ENCODE peak calls at places on chromosomes 4 and X, in eight cellular contexts. F, E, L, B, C, Y, Q and O are unnamed samples.

GRCh38 chr4:2831611-2832308 is 11.9 kb upstream of the ADD1 start:
- DNase-seq in F (no peak), E (no peak), L (no peak), B (peak), C (no peak), Y (peak), Q (peak), O (no peak)

GRCh38 chrX:75781618-75782017 is 3.4 kb downstream of the MAGEE2 start:
- DNase-seq in F (no peak), E (no peak), L (no peak), B (peak), C (no peak), Y (no peak), Q (no peak), O (no peak)

GRCh38 chrX:69503835-69504625 is at the start of gene NALF2:
- DNase-seq in F (no peak), E (peak), L (no peak), B (peak), C (peak), Y (no peak), Q (peak), O (peak)

GRCh38 chr4:145176641-145177432 is 3.6 kb downstream of the OTUD4 start:
- DNase-seq in F (no peak), E (no peak), L (no peak), B (no peak), C (peak), Y (no peak), Q (no peak), O (peak)

GRCh38 chr4:58247792-58248191 is 1137.6 kb upstream of the IGFBP7 start:
- DNase-seq in F (no peak), E (no peak), L (no peak), B (no peak), C (no peak), Y (no peak), Q (no peak), O (no peak)

GRCh38 chr4:142846729-142847606 is 867 bp upstream of the INPP4B start:
- DNase-seq in F (no peak), E (peak), L (peak), B (peak), C (peak), Y (peak), Q (peak), O (peak)

GRCh38 chrX:29948653-29949052 is 266.7 kb upstream of the MAGEB2 start:
- DNase-seq in F (no peak), E (no peak), L (no peak), B (no peak), C (no peak), Y (no peak), Q (no peak), O (no peak)

GRCh38 chr4:168887809-168888208 is 122.2 kb downstream of the CBR4 start:
- DNase-seq in F (no peak), E (no peak), L (no peak), B (no peak), C (no peak), Y (no peak), Q (no peak), O (no peak)

GRCh38 chrX:149825424-149825823 is 43.7 kb downstream of the MAGEA9 start:
- DNase-seq in F (no peak), E (peak), L (peak), B (peak), C (peak), Y (no peak), Q (peak), O (no peak)

GRCh38 chr4:127783026-127783769 is 1.1 kb downstream of the HSPA4L start:
- DNase-seq in F (peak), E (peak), L (no peak), B (peak), C (peak), Y (no peak), Q (peak), O (peak)

GRCh38 chrX:50157545-50158125 is 43.2 kb downstream of the AKAP4 start:
- DNase-seq in F (no peak), E (no peak), L (no peak), B (no peak), C (no peak), Y (no peak), Q (no peak), O (peak)

GRCh38 chr4:887034-887763 is 44.9 kb downstream of the GAK start:
- DNase-seq in F (no peak), E (no peak), L (no peak), B (no peak), C (no peak), Y (no peak), Q (no peak), O (no peak)

GRCh38 chr4:136863756-136864155 is 668.5 kb downstream of the PCDH18 start:
- DNase-seq in F (no peak), E (no peak), L (no peak), B (no peak), C (no peak), Y (no peak), Q (no peak), O (peak)

GRCh38 chrX:113947548-113947947 is 636.3 kb upstream of the HTR2C start:
- DNase-seq in F (no peak), E (peak), L (no peak), B (no peak), C (no peak), Y (no peak), Q (no peak), O (no peak)

GRCh38 chr4:113436360-113436759 is 325.2 kb downstream of the CAMK2D start:
- DNase-seq in F (no peak), E (no peak), L (no peak), B (no peak), C (no peak), Y (no peak), Q (no peak), O (no peak)

GRCh38 chr4:77367638-77368037 is 210.6 kb downstream of the CCNG2 start:
- DNase-seq in F (no peak), E (no peak), L (no peak), B (no peak), C (no peak), Y (no peak), Q (no peak), O (no peak)

GRCh38 chr4:52838729-52839722 is 23.1 kb upstream of the RASL11B start:
- DNase-seq in F (no peak), E (peak), L (no peak), B (no peak), C (no peak), Y (no peak), Q (no peak), O (no peak)

GRCh38 chr4:81571105-81571504 is 99.4 kb upstream of the RASGEF1B start:
- DNase-seq in F (no peak), E (no peak), L (no peak), B (no peak), C (no peak), Y (no peak), Q (peak), O (no peak)

GRCh38 chr4:113678651-113679050 is 82.9 kb downstream of the CAMK2D start:
- DNase-seq in F (no peak), E (no peak), L (no peak), B (no peak), C (no peak), Y (no peak), Q (no peak), O (no peak)

GRCh38 chr4:36310793-36311192 is 29.4 kb downstream of the DTHD1 start:
- DNase-seq in F (no peak), E (no peak), L (no peak), B (no peak), C (no peak), Y (no peak), Q (no peak), O (no peak)

GRCh38 chr4:39568805-39569204 is 41.6 kb upstream of the UGDH start:
- DNase-seq in F (no peak), E (no peak), L (no peak), B (no peak), C (peak), Y (no peak), Q (no peak), O (peak)

GRCh38 chrX:131783555-131784338 is 239.4 kb upstream of the STK26 start:
- DNase-seq in F (no peak), E (no peak), L (no peak), B (no peak), C (peak), Y (no peak), Q (peak), O (no peak)

GRCh38 chr4:99610605-99611172 is 36.1 kb downstream of the MTTP start:
- DNase-seq in F (no peak), E (no peak), L (no peak), B (no peak), C (no peak), Y (no peak), Q (no peak), O (no peak)

GRCh38 chrX:129777218-129777768 is 2.5 kb upstream of the SASH3 start:
- DNase-seq in F (no peak), E (peak), L (peak), B (peak), C (peak), Y (peak), Q (peak), O (peak)
- H3K27ac ChIP-seq in F (no peak), E (peak), L (peak), B (peak), C (peak), Y (peak), Q (peak), O (peak)

GRCh38 chr4:71200944-71201533 is 137.8 kb upstream of the SLC4A4 start:
- DNase-seq in F (no peak), E (no peak), L (no peak), B (no peak), C (no peak), Y (no peak), Q (no peak), O (peak)

GRCh38 chr4:71201817-71202576 is 136.8 kb upstream of the SLC4A4 start:
- DNase-seq in F (no peak), E (no peak), L (no peak), B (no peak), C (no peak), Y (no peak), Q (no peak), O (no peak)

GRCh38 chr4:71202703-71203102 is 136.1 kb upstream of the SLC4A4 start:
- DNase-seq in F (no peak), E (no peak), L (no peak), B (no peak), C (no peak), Y (no peak), Q (no peak), O (no peak)

GRCh38 chr4:71195932-71196331 is 142.9 kb upstream of the SLC4A4 start:
- DNase-seq in F (no peak), E (no peak), L (no peak), B (no peak), C (no peak), Y (no peak), Q (no peak), O (no peak)

GRCh38 chr4:71198958-71199357 is 139.9 kb upstream of the SLC4A4 start:
- DNase-seq in F (no peak), E (no peak), L (no peak), B (no peak), C (peak), Y (no peak), Q (no peak), O (peak)
- H3K4me3 ChIP-seq in F (no peak), E (no peak), L (no peak), B (no peak), C (no peak), Y (no peak), Q (no peak), O (no peak)

GRCh38 chr4:15012017-15012788 is 9.9 kb downstream of the CPEB2 start:
- DNase-seq in F (no peak), E (no peak), L (no peak), B (no peak), C (no peak), Y (no peak), Q (no peak), O (no peak)
- H3K27ac ChIP-seq in F (no peak), E (no peak), L (no peak), B (no peak), C (no peak), Y (no peak), Q (no peak), O (no peak)

GRCh38 chr4:122832732-122833131 is 6.1 kb downstream of the FGF2 start:
- DNase-seq in F (no peak), E (no peak), L (no peak), B (no peak), C (no peak), Y (no peak), Q (no peak), O (no peak)

GRCh38 chr4:122827899-122828601 is 1.4 kb downstream of the FGF2 start:
- DNase-seq in F (no peak), E (peak), L (no peak), B (no peak), C (peak), Y (no peak), Q (no peak), O (peak)

GRCh38 chr4:122833999-122834398 is 7.4 kb downstream of the FGF2 start:
- DNase-seq in F (no peak), E (no peak), L (no peak), B (no peak), C (no peak), Y (no peak), Q (no peak), O (no peak)

GRCh38 chr4:122830392-122831095 is 3.9 kb downstream of the FGF2 start:
- DNase-seq in F (no peak), E (no peak), L (no peak), B (no peak), C (no peak), Y (no peak), Q (no peak), O (no peak)

DNA sequence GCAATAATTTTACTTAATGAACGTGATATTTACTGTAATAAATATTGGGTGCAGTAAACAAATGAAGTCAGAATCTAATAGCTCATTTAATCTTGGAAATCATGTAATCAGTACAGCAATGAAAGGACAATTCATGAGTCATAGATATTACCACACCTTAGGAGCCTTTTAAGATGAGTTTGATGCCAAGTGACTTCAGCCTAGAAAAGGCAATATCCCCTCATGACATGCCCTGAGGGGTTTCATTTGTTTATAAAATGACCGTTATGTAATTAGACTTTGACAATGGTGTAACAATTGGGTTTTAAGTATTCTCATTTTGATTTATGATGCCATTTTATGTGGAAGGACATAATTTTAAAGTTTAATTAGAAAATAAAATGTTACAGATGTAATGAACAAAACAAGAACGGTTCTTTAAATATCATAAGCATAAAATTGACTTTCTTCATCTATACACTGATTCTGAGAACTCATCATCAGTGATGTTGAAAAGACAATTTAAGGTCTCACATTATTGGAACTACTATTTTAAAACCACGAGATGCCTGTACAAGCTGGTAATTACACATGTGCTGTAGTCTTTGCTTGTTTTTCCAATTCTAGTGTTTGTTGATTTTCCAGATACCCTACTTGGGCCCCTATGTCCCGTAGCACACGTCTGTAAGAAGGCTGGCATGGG is 5.0 kb downstream of the FGF2 start:
- DNase-seq in F (no peak), E (no peak), L (no peak), B (no peak), C (no peak), Y (no peak), Q (no peak), O (no peak)
- H3K4me3 ChIP-seq in F (no peak), E (no peak), L (no peak), B (no peak), C (no peak), Y (no peak), Q (no peak), O (no peak)

GRCh38 chr4:133759428-133759827 is 442.2 kb downstream of the PABPC4L start:
- DNase-seq in F (no peak), E (no peak), L (no peak), B (no peak), C (no peak), Y (no peak), Q (no peak), O (no peak)
- H3K27ac ChIP-seq in F (no peak), E (no peak), L (no peak), B (no peak), C (no peak), Y (no peak), Q (no peak), O (no peak)